ENCODE peak calls at places on chromosomes 13 and 19, in five cellular contexts. P is stimulated activated naive CD8-positive, alpha-beta T cell treated with anti-CD3 and anti-CD28 coated beads, Interleukin-15, amount 100 ng/mL, for 72 hours; K is activated CD4-positive, CD25-positive, alpha-beta regulatory T cell treated with anti-CD3 and anti-CD28 coated beads, Interleukin-2, amount 50 U/mL, for 72 hours; Z is stimulated activated CD4-positive, alpha-beta T cell treated with anti-CD3 and anti-CD28 coated beads, TNF-alpha, amount 100 ng/mL, for 48 hours; G is GM04504. A is an unnamed sample.

GRCh38 chr19:11261902-11262839 is at the start of gene DOCK6:
- DNase-seq in P (no peak), K (no peak), Z (no peak), G (no peak), A (peak; percentile 79)

GRCh38 chr19:16668176-16668575 is 7.2 kb downstream of the TMEM38A start:
- DNase-seq in P (no peak), K (no peak), Z (no peak), G (no peak), A (no peak)

GRCh38 chr13:39684531-39685137 is 29.2 kb downstream of the COG6 start:
- DNase-seq in P (no peak), K (no peak), Z (no peak), G (no peak), A (peak; percentile 19)

GRCh38 chr19:2691951-2692350 is 10.5 kb downstream of the GNG7 start:
- DNase-seq in P (no peak), K (no peak), Z (no peak), G (no peak), A (no peak)

GRCh38 chr13:46131705-46132104 is 26.9 kb upstream of the CPB2 start:
- DNase-seq in P (no peak), K (no peak), Z (no peak), G (no peak), A (no peak)

GRCh38 chr19:20167020-20167644 is at the start of gene ZNF486:
- DNase-seq in P (peak; percentile 92), K (peak; percentile 85), Z (peak; percentile 90), G (peak; percentile 93), A (peak; percentile 74)

GRCh38 chr13:24307211-24308067 is 1.9 kb upstream of the C1QTNF9 start:
- DNase-seq in P (no peak), K (no peak), Z (no peak), G (no peak), A (no peak)

GRCh38 chr19:52464798-52465470 is 11.6 kb downstream of the ZNF578 start:
- DNase-seq in P (no peak), K (no peak), Z (no peak), G (no peak), A (no peak)

GRCh38 chr19:47423203-47423882 is 4.0 kb upstream of the MEIS3 start:
- DNase-seq in P (no peak), K (no peak), Z (no peak), G (no peak), A (no peak)

GRCh38 chr19:51681286-51681956 is 11.7 kb upstream of the SPACA6 start:
- DNase-seq in P (no peak), K (no peak), Z (no peak), G (no peak), A (no peak)

GRCh38 chr13:72164811-72165210 is 297.8 kb upstream of the DACH1 start:
- DNase-seq in P (no peak), K (no peak), Z (no peak), G (no peak), A (no peak)

GRCh38 chr19:47766359-47766620 is 12.2 kb upstream of the SELENOW start:
- DNase-seq in P (no peak), K (no peak), Z (no peak), G (no peak), A (no peak)

GRCh38 chr19:15468675-15469512 is 4.5 kb upstream of the RASAL3 start:
- DNase-seq in P (no peak), K (no peak), Z (no peak), G (no peak), A (no peak)

A was measured in GM10248.